ENCODE peak calls at places on chromosome 22, in ten cellular contexts. N is kidney; E is NCI-H2029 treated with DMSO at 0.1 percent for 48 hours; V is HT1080; M is left ventricle myocardium inferior; F is body of pancreas; W is A549; K is naive thymus-derived CD8-positive, alpha-beta T cell; U is Calu3; Z is iPS DF 19.7. Q is an unnamed sample.
A peak's percentile ranks its signal among the peaks of the same experiment; 100 is the strongest.

GRCh38 chr22:30695351-30695762 is 683 bp downstream of the OSBP2 start:
- DNase-seq in W (no peak), K (no peak), F (peak; percentile 8), U (no peak), E (no peak), M (no peak), V (no peak), N (no peak), Z (no peak), Q (no peak)

GRCh38 chr22:46365166-46365624 is 29.7 kb downstream of the TRMU start:
- DNase-seq in W (no peak), F (no peak), U (no peak), K (no peak), M (no peak), N (peak; percentile 71), Z (no peak), E (no peak), V (no peak), Q (no peak)

GRCh38 chr22:44685384-44686056 is 16.5 kb upstream of the PRR5 start:
- DNase-seq in Z (no peak), U (peak; percentile 74), W (peak; percentile 53), V (peak; percentile 31), M (no peak), E (no peak), F (peak; percentile 48), N (no peak), K (peak; percentile 82), Q (peak; percentile 75)

GRCh38 chr22:41230399-41230785 is 10.3 kb downstream of the CHADL start:
- DNase-seq in N (no peak), Z (no peak), F (no peak), K (no peak), U (no peak), V (no peak), M (no peak), W (no peak), E (no peak), Q (no peak)

GRCh38 chr22:41996826-41997225 is 1.8 kb upstream of the WBP2NL start:
- DNase-seq in U (no peak), M (no peak), E (no peak), Z (no peak), V (no peak), N (no peak), K (no peak), W (no peak), F (no peak), Q (no peak)

GRCh38 chr22:19477321-19478085 is 1.5 kb downstream of the UFD1 start:
- DNase-seq in M (no peak), N (no peak), W (no peak), K (peak; percentile 16), U (no peak), Z (no peak), F (no peak), V (no peak), E (no peak), Q (no peak)

GRCh38 chr22:30393885-30394284 is 2.9 kb upstream of the SEC14L2 start:
- DNase-seq in M (no peak), W (no peak), Z (no peak), N (no peak), F (no peak), K (no peak), V (no peak), U (no peak), E (no peak), Q (no peak)

GRCh38 chr22:24819941-24820461 is 14.0 kb downstream of the SGSM1 start:
- DNase-seq in M (peak; percentile 74), N (no peak), K (no peak), U (peak; percentile 47), Z (no peak), F (peak; percentile 80), V (no peak), W (peak; percentile 37), E (peak; percentile 63), Q (no peak)

GRCh38 chr22:40009231-40009769 is 14.5 kb downstream of the FAM83F start:
- DNase-seq in W (no peak), E (peak; percentile 47), U (no peak), V (peak; percentile 59), M (no peak), F (no peak), Z (peak; percentile 56), K (no peak), N (no peak), Q (no peak)

GRCh38 chr22:47090591-47091240 is 328.3 kb downstream of the TBC1D22A start:
- DNase-seq in W (no peak), M (no peak), V (no peak), Z (no peak), E (no peak), U (no peak), K (peak; percentile 57), F (no peak), N (no peak), Q (peak; percentile 62)

GRCh38 chr22:41382098-41382578 is 396 bp downstream of the TEF start:
- DNase-seq in U (peak; percentile 41), V (no peak), M (peak; percentile 77), Z (no peak), F (peak; percentile 60), E (no peak), N (peak; percentile 95), W (peak; percentile 29), K (peak; percentile 77), Q (no peak)